ENCODE peak calls at places on chromosomes 11 and 22, in ten cellular contexts. N, Y, A, R, I, D, X, J, V and Z are unnamed samples.

GRCh38 chr11:70420008-70420464 is 21.7 kb downstream of the CTTN start:
- DNase-seq in A (peak; percentile 12), X (peak; percentile 91), N (peak; percentile 94), I (no peak), V (no peak), D (no peak), R (no peak), J (no peak), Y (no peak), Z (no peak)

GRCh38 chr11:117121176-117121575 is 22.9 kb upstream of the PAFAH1B2 start:
- DNase-seq in R (no peak), A (peak; percentile 60), N (no peak), D (no peak), I (no peak), V (no peak), Y (no peak), J (no peak), X (no peak), Z (no peak)

GRCh38 chr22:50611341-50612060 is 10.9 kb downstream of the MAPK8IP2 start:
- DNase-seq in N (no peak), D (no peak), R (no peak), J (no peak), V (no peak), I (no peak), X (no peak), Y (no peak), A (no peak), Z (no peak)

GRCh38 chr11:104191124-104191523 is 27.2 kb upstream of the PDGFD start:
- DNase-seq in V (no peak), X (peak; percentile 58), D (no peak), I (no peak), N (peak; percentile 43), J (no peak), A (peak; percentile 28), Y (no peak), R (no peak), Z (no peak)

GRCh38 chr11:5690216-5690615 is 626 bp downstream of the TRIM22 start:
- DNase-seq in X (peak; percentile 28), I (no peak), A (peak; percentile 51), V (no peak), Y (no peak), D (no peak), N (peak; percentile 30), J (no peak), R (no peak), Z (no peak)

GRCh38 chr22:50579752-50580151 is 1.5 kb upstream of the CPT1B start:
- DNase-seq in A (no peak), Y (no peak), D (no peak), N (no peak), J (no peak), R (no peak), I (no peak), V (no peak), X (no peak), Z (no peak)

GRCh38 chr11:119263352-119263940 is 53.5 kb downstream of the MCAM start:
- DNase-seq in R (no peak), D (no peak), A (no peak), I (no peak), X (no peak), Y (no peak), N (peak; percentile 23), J (no peak), V (no peak), Z (no peak)

GRCh38 chr11:47587733-47588326 is 1.4 kb downstream of the FAM180B start:
- DNase-seq in A (no peak), N (no peak), I (peak; percentile 73), J (peak; percentile 60), R (peak; percentile 87), V (no peak), X (no peak), D (no peak), Y (no peak), Z (no peak)

GRCh38 chr11:35104655-35105054 is 34.3 kb upstream of the CD44 start:
- DNase-seq in N (no peak), D (no peak), V (no peak), X (no peak), J (no peak), A (no peak), I (no peak), R (no peak), Y (no peak), Z (no peak)

GRCh38 chr11:35105319-35106063 is 33.5 kb upstream of the CD44 start:
- DNase-seq in J (no peak), D (no peak), R (no peak), X (peak; percentile 50), Y (peak; percentile 31), A (no peak), V (peak; percentile 84), N (no peak), I (peak; percentile 66), Z (no peak)

GRCh38 chr11:35103366-35104194 is 35.4 kb upstream of the CD44 start:
- DNase-seq in J (no peak), R (no peak), N (no peak), Y (no peak), V (no peak), I (no peak), X (peak; percentile 99), A (no peak), D (no peak), Z (no peak)

GRCh38 chr11:35107866-35108265 is 31.1 kb upstream of the CD44 start:
- DNase-seq in A (no peak), V (no peak), D (no peak), R (no peak), Y (no peak), N (no peak), J (no peak), X (no peak), I (no peak), Z (no peak)

GRCh38 chr11:35106595-35106994 is 32.4 kb upstream of the CD44 start:
- DNase-seq in R (no peak), J (no peak), N (no peak), A (no peak), X (no peak), Y (no peak), I (no peak), V (no peak), D (no peak), Z (no peak)
- H3K4me3 ChIP-seq in R (no peak overlapping the region), J (no peak overlapping the region), N (no peak overlapping the region), A (no peak overlapping the region), X (no peak overlapping the region), Y (no peak overlapping the region), I (no peak overlapping the region), V (no peak overlapping the region), D (no peak overlapping the region), Z (no peak overlapping the region)

GRCh38 chr11:60347084-60347797 is 20.2 kb downstream of the MS4A6E start:
- DNase-seq in V (no peak), N (no peak), I (no peak), X (no peak), J (no peak), A (no peak), D (no peak), Y (no peak), R (no peak), Z (no peak)

GRCh38 chr11:60344146-60344545 is 17.1 kb downstream of the MS4A6E start:
- DNase-seq in D (no peak), Y (no peak), R (no peak), A (no peak), X (no peak), I (no peak), J (no peak), N (no peak), V (no peak), Z (no peak)

GRCh38 chr11:60345489-60345888 is 18.4 kb downstream of the MS4A6E start:
- DNase-seq in R (peak; percentile 61), V (no peak), N (peak; percentile 12), D (no peak), I (peak; percentile 29), X (no peak), A (no peak), J (no peak), Y (peak; percentile 9), Z (no peak)

GRCh38 chr11:60349990-60350389 is 22.9 kb downstream of the MS4A6E start:
- DNase-seq in J (no peak), N (no peak), D (no peak), I (no peak), V (no peak), X (no peak), Y (no peak), R (no peak), A (no peak), Z (no peak)

GRCh38 chr11:60348116-60348515 is 21.1 kb downstream of the MS4A6E start:
- DNase-seq in N (no peak), A (no peak), J (no peak), I (no peak), R (no peak), X (no peak), D (no peak), Y (no peak), V (no peak), Z (no peak)
- TF ChIP-seq CTCF in N (no peak), A (no peak), J (no peak), I (no peak), R (no peak), X (no peak), D (no peak), Y (no peak), V (no peak), Z (peak; percentile 57)

DNA sequence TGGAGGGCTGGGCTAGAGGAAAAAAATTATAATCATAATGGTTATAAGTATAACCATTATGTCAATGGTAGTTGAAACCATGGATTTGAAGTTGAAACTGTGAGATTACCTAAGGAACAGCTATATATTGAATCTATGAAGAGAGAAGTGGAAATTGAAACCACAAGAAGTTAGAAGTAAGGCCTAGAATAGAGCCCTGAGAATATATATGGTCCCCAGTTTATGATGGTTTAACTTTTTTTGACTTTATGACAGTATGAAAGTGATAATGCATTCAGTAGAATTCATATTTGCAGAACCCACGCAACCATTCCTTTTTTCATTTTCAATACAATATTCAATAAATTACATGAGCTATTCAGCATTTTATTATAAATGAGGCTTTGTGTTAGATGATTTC is 15.0 kb downstream of the AASDHPPT start:
- DNase-seq in Y (no peak), R (no peak), D (no peak), I (no peak), A (no peak), N (no peak), J (no peak), X (no peak), V (no peak), Z (no peak)
- H3K4me3 ChIP-seq in Y (no peak overlapping the region), R (no peak overlapping the region), D (no peak overlapping the region), I (no peak overlapping the region), A (no peak overlapping the region), N (no peak overlapping the region), J (no peak overlapping the region), X (no peak overlapping the region), V (no peak overlapping the region), Z (no peak overlapping the region)

GRCh38 chr22:31040542-31041398 is 40.3 kb upstream of the SMTN start:
- DNase-seq in R (no peak), N (no peak), A (no peak), D (no peak), X (no peak), Y (no peak), J (no peak), V (no peak), I (no peak), Z (no peak)

GRCh38 chr22:31038686-31039085 is 42.4 kb upstream of the SMTN start:
- DNase-seq in X (no peak), R (no peak), A (no peak), N (no peak), I (no peak), D (no peak), Y (no peak), J (no peak), V (no peak), Z (no peak)

GRCh38 chr22:31039393-31039792 is 41.7 kb upstream of the SMTN start:
- DNase-seq in D (no peak), I (peak; percentile 53), X (no peak), A (peak; percentile 88), Y (no peak), J (no peak), R (no peak), N (peak; percentile 68), V (peak; percentile 78), Z (no peak)

DNA sequence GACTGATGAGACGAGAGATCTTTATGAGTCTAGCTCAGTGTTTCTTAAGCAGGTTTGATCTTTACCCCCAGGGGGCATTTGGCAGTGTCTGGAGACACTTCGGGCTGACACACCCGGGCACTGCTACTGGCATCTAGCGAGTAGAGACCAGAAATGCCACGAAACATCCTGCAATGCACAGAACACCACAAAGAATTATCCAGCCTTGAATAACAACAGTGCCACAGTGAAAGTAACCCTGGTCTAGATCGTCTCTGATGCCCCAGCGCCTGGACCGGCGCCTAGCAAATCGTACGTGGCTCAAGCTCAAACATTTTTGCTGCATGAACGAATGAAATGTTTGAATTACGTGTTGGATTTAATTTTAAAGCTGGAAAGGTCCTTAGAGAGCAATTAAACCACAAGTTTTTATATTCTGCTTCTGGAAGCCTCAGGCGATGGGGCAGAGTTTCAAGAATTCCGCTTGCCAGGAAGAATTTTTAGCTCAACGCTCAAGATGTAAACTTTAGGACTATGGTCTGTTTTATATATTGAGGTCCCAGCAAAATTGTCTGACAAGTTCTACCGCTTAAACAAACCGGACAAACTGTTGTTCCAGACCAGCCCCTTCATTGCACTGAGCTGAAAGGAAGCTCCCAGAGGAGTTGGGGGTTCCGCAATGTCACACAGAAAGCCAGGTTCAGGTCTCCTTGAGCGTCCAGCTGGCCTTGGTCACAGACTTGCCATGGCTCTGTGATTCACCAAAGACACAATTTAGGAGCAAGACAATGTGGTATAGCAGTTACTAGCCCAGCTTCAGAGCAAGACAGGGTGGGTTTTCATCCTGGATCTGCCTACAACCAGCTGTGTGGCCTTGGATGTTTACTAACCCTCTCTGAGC is 44.2 kb upstream of the SMTN start:
- DNase-seq in V (peak; percentile 81), J (no peak), X (no peak), N (no peak), I (peak; percentile 33), D (no peak), Y (peak; percentile 13), R (no peak), A (peak; percentile 65), Z (no peak)
- TF ChIP-seq CTCF in V (peak; percentile 10), J (no peak), X (no peak), N (no peak), I (no peak), D (no peak), Y (peak; percentile 14), R (no peak), A (no peak), Z (no peak)